ENCODE peak calls at places on chromosomes 13 and 19, in seven cellular contexts. H is A549, S is stomach, M is SK-N-SH, V is sigmoid colon, E is transverse colon, K is ovary. I is an unnamed sample. For H3K9me3, the result is how much of the 10 kb centered on the place peaks cover.

GRCh38 chr19:30268601-30269000 is 103.6 kb upstream of the ZNF536 start:
- DNase-seq in H (no peak), S (no peak), M (no peak), V (no peak), E (no peak), K (no peak), I (no peak)

GRCh38 chr19:55080121-55080914 is 4.6 kb downstream of the EPS8L1 start:
- DNase-seq in H (peak), S (peak), M (peak), V (no peak), E (peak), K (no peak), I (no peak)

GRCh38 chr13:106038752-106039151 is 496.7 kb downstream of the EFNB2 start:
- DNase-seq in H (peak), S (no peak), M (no peak), V (no peak), E (no peak), K (no peak), I (no peak)

GRCh38 chr13:48006396-48006795 is 5.3 kb upstream of the SUCLA2 start:
- DNase-seq in H (no peak), S (no peak), M (no peak), V (no peak), E (no peak), K (no peak), I (no peak)

GRCh38 chr13:100753391-100753790 is 78.8 kb upstream of the TMTC4 start:
- DNase-seq in H (no peak), S (no peak), M (no peak), V (no peak), E (no peak), K (no peak), I (peak)

GRCh38 chr13:44128522-44128921 is 245.1 kb upstream of the SERP2 start:
- DNase-seq in H (no peak), S (no peak), M (no peak), V (peak), E (no peak), K (no peak), I (no peak)

GRCh38 chr19:18385675-18386542 is at the start of gene GDF15:
- DNase-seq in H (peak), S (peak), M (peak), V (peak), E (peak), K (peak), I (peak)

GRCh38 chr19:31975461-31975860 is 369.9 kb upstream of the ZNF507 start:
- DNase-seq in H (no peak), S (no peak), M (no peak), V (no peak), E (no peak), K (no peak), I (no peak)

GRCh38 chr19:6967962-6968361 is 53.3 kb downstream of the MBD3L2B start:
- DNase-seq in H (no peak), S (no peak), M (no peak), V (no peak), E (no peak), K (no peak), I (no peak)

GRCh38 chr13:75407473-75407872 is 74.5 kb downstream of the TBC1D4 start:
- DNase-seq in H (no peak), S (no peak), M (no peak), V (no peak), E (no peak), K (no peak), I (no peak)

GRCh38 chr13:75402787-75403186 is 79.2 kb downstream of the TBC1D4 start:
- DNase-seq in H (no peak), S (no peak), M (peak), V (no peak), E (no peak), K (no peak), I (no peak)

GRCh38 chr13:75407998-75408397 is 74.0 kb downstream of the TBC1D4 start:
- DNase-seq in H (no peak), S (no peak), M (no peak), V (no peak), E (no peak), K (no peak), I (no peak)

GRCh38 chr13:75404721-75405120 is 77.2 kb downstream of the TBC1D4 start:
- DNase-seq in H (no peak), S (no peak), M (no peak), V (no peak), E (no peak), K (no peak), I (no peak)

GRCh38 chr13:75405976-75406703 is 75.8 kb downstream of the TBC1D4 start:
- DNase-seq in H (no peak), S (no peak), M (no peak), V (no peak), E (no peak), K (peak), I (no peak)
- TF ChIP-seq EP300 in H (no peak), S (no peak), M (no peak), V (no peak), E (no peak), K (no peak), I (no peak)

GRCh38 chr13:27927444-27928352 is 7.9 kb downstream of the PDX1 start:
- DNase-seq in H (no peak), S (no peak), M (no peak), V (no peak), E (no peak), K (no peak), I (no peak)

GRCh38 chr13:27928353-27928804 is 8.6 kb downstream of the PDX1 start:
- DNase-seq in H (no peak), S (no peak), M (no peak), V (no peak), E (no peak), K (no peak), I (no peak)

GRCh38 chr13:27924529-27925141 is 4.8 kb downstream of the PDX1 start:
- DNase-seq in H (no peak), S (no peak), M (no peak), V (no peak), E (no peak), K (no peak), I (no peak)

GRCh38 chr13:27925220-27925991 is 5.6 kb downstream of the PDX1 start:
- DNase-seq in H (no peak), S (no peak), M (no peak), V (no peak), E (no peak), K (no peak), I (no peak)

GRCh38 chr13:27926644-27927434 is 7.0 kb downstream of the PDX1 start:
- DNase-seq in H (no peak), S (no peak), M (no peak), V (no peak), E (no peak), K (no peak), I (no peak)
- H3K9me3 ChIP-seq in H (under half), S (under half), M (under half), V (under half), E (under half), K (under half), I (under half)

GRCh38 chr19:58572818-58573657 is at the start of gene MZF1:
- DNase-seq in H (peak), S (peak), M (peak), V (peak), E (peak), K (peak), I (peak)
- TF ChIP-seq EP300 in H (no peak), S (no peak), M (no peak), V (no peak), E (peak), K (peak), I (no peak)

GRCh38 chr19:52086481-52086880 is 9.1 kb downstream of the ZNF841 start:
- DNase-seq in H (no peak), S (no peak), M (no peak), V (no peak), E (no peak), K (no peak), I (no peak)
- H3K9me3 ChIP-seq in H (half or more), S (half or more), M (under half), V (under half), E (under half), K (under half), I (under half)

GRCh38 chr19:2680808-2681207 is 21.7 kb downstream of the GNG7 start:
- DNase-seq in H (no peak), S (no peak), M (no peak), V (no peak), E (no peak), K (no peak), I (no peak)

GRCh38 chr19:2679439-2679838 is 23.1 kb downstream of the GNG7 start:
- DNase-seq in H (no peak), S (no peak), M (no peak), V (no peak), E (no peak), K (no peak), I (no peak)

GRCh38 chr19:2675892-2676291 is 26.6 kb downstream of the GNG7 start:
- DNase-seq in H (no peak), S (no peak), M (no peak), V (no peak), E (no peak), K (no peak), I (no peak)

GRCh38 chr19:2683430-2683995 is 19.0 kb downstream of the GNG7 start:
- DNase-seq in H (no peak), S (no peak), M (no peak), V (no peak), E (no peak), K (no peak), I (no peak)

DNA sequence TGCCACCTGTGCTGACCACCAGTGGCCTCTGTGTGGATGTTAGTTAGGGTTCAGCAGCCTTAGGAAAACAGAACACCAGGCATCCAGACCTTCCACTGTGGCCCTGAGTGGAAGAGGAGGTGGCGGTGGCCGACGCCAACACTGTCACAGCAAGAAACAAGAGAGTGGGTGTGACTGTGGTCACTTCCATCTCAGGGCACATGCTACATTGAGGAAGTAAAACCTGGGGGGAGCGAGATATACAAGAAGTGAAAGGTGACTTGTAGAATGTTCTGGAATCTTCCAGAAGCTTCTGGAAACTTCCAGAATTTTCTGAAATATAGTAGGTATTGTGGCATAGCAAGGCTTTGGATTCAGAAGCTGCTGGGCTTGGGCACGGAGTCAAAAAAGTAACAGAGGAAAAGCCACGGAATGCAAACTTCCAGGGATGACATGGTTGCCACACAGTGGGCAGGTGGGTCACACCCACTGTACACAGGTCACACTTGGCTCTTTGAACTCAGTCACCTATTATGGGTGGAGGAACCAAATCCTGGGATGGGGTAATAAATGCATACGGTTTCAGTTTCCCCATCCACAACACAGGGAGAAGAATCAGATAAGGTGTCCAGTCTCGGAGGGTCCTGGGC is 24.3 kb downstream of the GNG7 start:
- DNase-seq in H (no peak), S (no peak), M (no peak), V (no peak), E (peak), K (no peak), I (no peak)
- TF ChIP-seq EP300 in H (no peak), S (no peak), M (peak), V (no peak), E (no peak), K (no peak), I (no peak)

GRCh38 chr19:56712609-56713008 is 41.1 kb upstream of the ZNF835 start:
- DNase-seq in H (no peak), S (no peak), M (peak), V (no peak), E (no peak), K (peak), I (no peak)

GRCh38 chr19:56720281-56720680 is 48.7 kb upstream of the ZNF835 start:
- DNase-seq in H (no peak), S (no peak), M (peak), V (no peak), E (no peak), K (peak), I (no peak)

GRCh38 chr19:56721714-56722113 is 50.2 kb upstream of the ZNF835 start:
- DNase-seq in H (no peak), S (no peak), M (no peak), V (no peak), E (no peak), K (no peak), I (no peak)

GRCh38 chr19:56718231-56718630 is 46.7 kb upstream of the ZNF835 start:
- DNase-seq in H (no peak), S (no peak), M (no peak), V (no peak), E (no peak), K (no peak), I (no peak)
- H3K9me3 ChIP-seq in H (under half), S (under half), M (under half), V (under half), E (under half), K (under half), I (under half)